ENCODE peak calls at places on chromosomes 16 and 17, in nine cellular contexts. O is uterus; A is ascending aorta; R is naive thymus-derived CD4-positive, alpha-beta T cell; I is hepatocyte; D is heart right ventricle; P is A549; Q is heart left ventricle; W is lung. H is an unnamed sample. For H3K9me3 and H3K4me1, the result is how much of the 10 kb centered on the place peaks cover.

GRCh38 chr16:21159281-21159951 is 942 bp downstream of the LDAF1 start:
- DNase-seq in Q (peak), R (peak), P (no peak), A (no peak), O (peak), D (peak), I (peak), W (peak), H (peak)

GRCh38 chr16:50884066-50884860 is 142.4 kb downstream of the CYLD start:
- DNase-seq in R (no peak), W (peak), Q (no peak), A (no peak), I (no peak), O (no peak), P (no peak), D (no peak), H (no peak)

GRCh38 chr17:66580601-66581385 is 254.1 kb upstream of the CACNG5 start:
- DNase-seq in P (no peak), A (no peak), I (peak), Q (peak), O (peak), W (peak), R (no peak), D (peak), H (peak)

GRCh38 chr17:73424571-73424970 is 112.8 kb upstream of the CDC42EP4 start:
- DNase-seq in W (no peak), D (no peak), Q (no peak), O (no peak), A (no peak), P (no peak), I (no peak), R (no peak), H (no peak)

GRCh38 chr17:8153550-8153956 is 1.3 kb upstream of the PER1 start:
- DNase-seq in W (peak), D (peak), A (peak), P (peak), Q (peak), R (peak), O (peak), I (peak), H (peak)

GRCh38 chr16:23395732-23396131 is 57.3 kb downstream of the COG7 start:
- DNase-seq in Q (no peak), A (no peak), R (no peak), D (no peak), W (no peak), P (no peak), O (no peak), I (no peak), H (no peak)

GRCh38 chr16:68289621-68290329 is 21.0 kb downstream of the SLC7A6OS start:
- DNase-seq in O (no peak), D (no peak), Q (no peak), A (no peak), P (no peak), I (no peak), W (no peak), R (no peak), H (no peak)

GRCh38 chr16:69741951-69742904 is 12.5 kb downstream of the NOB1 start:
- DNase-seq in I (peak), R (no peak), W (peak), D (peak), P (no peak), Q (peak), A (no peak), O (peak), H (peak)

GRCh38 chr16:29816694-29817441 is 916 bp downstream of the PAGR1 start:
- DNase-seq in D (peak), Q (peak), A (no peak), O (peak), W (no peak), R (peak), P (peak), I (peak), H (peak)

GRCh38 chr17:42518755-42519545 is 17.1 kb upstream of the NAGLU start:
- DNase-seq in A (no peak), I (peak), O (peak), W (no peak), D (peak), P (no peak), Q (peak), R (no peak), H (peak)

GRCh38 chr17:557371-557770 is 157.3 kb downstream of the VPS53 start:
- DNase-seq in W (no peak), D (no peak), I (no peak), Q (no peak), O (no peak), R (no peak), A (no peak), P (no peak), H (peak)

GRCh38 chr17:61338000-61338864 is 61.4 kb upstream of the TBX2 start:
- DNase-seq in I (peak), R (no peak), A (no peak), W (no peak), Q (peak), O (no peak), P (peak), D (peak), H (peak)

GRCh38 chr17:72126575-72127486 is 6.0 kb downstream of the SOX9 start:
- DNase-seq in R (no peak), O (no peak), P (peak), A (no peak), D (no peak), I (peak), W (no peak), Q (no peak), H (peak)

GRCh38 chr16:35176449-35176848 is 1717.0 kb downstream of the TP53TG3F start:
- DNase-seq in D (peak), Q (peak), A (no peak), R (no peak), I (no peak), O (no peak), P (no peak), W (no peak), H (no peak)

GRCh38 chr16:28218109-28218508 is 6.3 kb upstream of the XPO6 start:
- DNase-seq in P (no peak), W (no peak), A (no peak), I (peak), R (peak), D (no peak), Q (no peak), O (no peak), H (peak)

DNA sequence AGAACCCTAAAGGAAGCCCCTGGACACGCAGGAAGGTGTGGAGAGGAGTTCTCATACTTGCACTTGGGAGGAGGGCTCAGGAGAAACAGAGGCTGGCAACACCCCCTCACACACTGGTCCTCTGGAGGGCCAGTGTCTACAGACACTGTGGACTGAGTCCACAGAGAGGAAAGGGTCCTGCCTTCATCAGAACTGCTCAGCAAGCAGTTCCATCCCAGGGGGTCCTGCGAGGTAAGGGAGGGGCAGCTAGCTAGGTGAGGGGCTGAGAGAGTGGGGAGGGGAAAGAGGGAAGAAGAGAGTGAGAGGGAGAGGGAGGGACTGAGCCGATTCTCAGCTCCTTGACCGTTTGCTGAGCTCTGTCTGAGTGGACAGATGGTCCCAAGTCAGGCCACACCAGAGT is 17.7 kb upstream of the MEOX1 start:
- DNase-seq in D (no peak), O (no peak), P (no peak), I (no peak), W (no peak), Q (no peak), R (no peak), A (no peak), H (no peak)
- H3K9me3 ChIP-seq in D (under half), O (under half), P (under half), I (under half), W (under half), Q (under half), R (under half), A (under half), H (under half)

GRCh38 chr16:79602615-79603014 is 2.1 kb upstream of the MAF start:
- DNase-seq in Q (no peak), W (no peak), A (no peak), P (no peak), D (no peak), O (no peak), I (peak), R (no peak), H (no peak)

GRCh38 chr16:79607587-79607986 is 7.0 kb upstream of the MAF start:
- DNase-seq in R (no peak), P (no peak), W (no peak), I (peak), Q (no peak), O (peak), D (no peak), A (no peak), H (peak)

GRCh38 chr16:79609861-79610260 is 9.3 kb upstream of the MAF start:
- DNase-seq in Q (no peak), R (no peak), A (no peak), W (no peak), O (no peak), D (no peak), P (no peak), I (no peak), H (no peak)

GRCh38 chr16:79608976-79609375 is 8.4 kb upstream of the MAF start:
- DNase-seq in D (no peak), R (no peak), O (no peak), P (no peak), I (no peak), W (no peak), A (no peak), Q (no peak), H (no peak)

GRCh38 chr16:79605999-79606398 is 5.5 kb upstream of the MAF start:
- DNase-seq in O (peak), W (no peak), D (no peak), A (no peak), P (peak), Q (no peak), R (no peak), I (peak), H (no peak)
- H3K4me1 ChIP-seq in O (under half), W (under half), D (under half), A (under half), P (under half), Q (under half), R (under half), I (under half), H (under half)

GRCh38 chr17:70483624-70484023 is 314.3 kb downstream of the KCNJ2 start:
- DNase-seq in I (no peak), R (no peak), W (no peak), D (no peak), A (no peak), P (no peak), O (no peak), Q (no peak), H (no peak)
- H3K9me3 ChIP-seq in I (under half), R (under half), W (under half), D (under half), A (under half), P (under half), O (under half), Q (under half), H (under half)

DNA sequence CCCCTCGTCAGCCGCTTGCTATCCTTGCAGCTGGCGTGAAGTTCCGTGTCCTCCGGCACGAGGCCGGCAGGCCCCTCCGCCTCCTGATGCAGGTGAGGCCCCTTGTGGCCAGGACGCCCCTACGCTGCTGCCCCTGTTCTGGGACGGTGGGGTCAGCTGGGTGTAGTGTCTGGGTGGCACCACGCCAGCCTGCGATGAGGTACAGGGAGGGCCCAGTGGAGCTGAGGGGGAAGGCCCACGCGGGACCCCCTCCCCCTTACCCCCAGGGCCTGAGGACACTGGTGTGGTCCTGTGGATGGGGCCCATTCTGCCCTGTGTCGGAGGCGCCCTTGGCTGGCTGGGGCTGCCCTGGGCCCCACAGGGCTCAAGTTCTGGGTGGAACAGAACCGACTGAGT is 7.7 kb upstream of the RAB40C start:
- DNase-seq in O (no peak), W (no peak), D (peak), A (no peak), Q (no peak), R (no peak), P (no peak), I (no peak), H (no peak)
- H3K4me1 ChIP-seq in O (under half), W (under half), D (under half), A (under half), Q (under half), R (under half), P (under half), I (under half), H (under half)

DNA sequence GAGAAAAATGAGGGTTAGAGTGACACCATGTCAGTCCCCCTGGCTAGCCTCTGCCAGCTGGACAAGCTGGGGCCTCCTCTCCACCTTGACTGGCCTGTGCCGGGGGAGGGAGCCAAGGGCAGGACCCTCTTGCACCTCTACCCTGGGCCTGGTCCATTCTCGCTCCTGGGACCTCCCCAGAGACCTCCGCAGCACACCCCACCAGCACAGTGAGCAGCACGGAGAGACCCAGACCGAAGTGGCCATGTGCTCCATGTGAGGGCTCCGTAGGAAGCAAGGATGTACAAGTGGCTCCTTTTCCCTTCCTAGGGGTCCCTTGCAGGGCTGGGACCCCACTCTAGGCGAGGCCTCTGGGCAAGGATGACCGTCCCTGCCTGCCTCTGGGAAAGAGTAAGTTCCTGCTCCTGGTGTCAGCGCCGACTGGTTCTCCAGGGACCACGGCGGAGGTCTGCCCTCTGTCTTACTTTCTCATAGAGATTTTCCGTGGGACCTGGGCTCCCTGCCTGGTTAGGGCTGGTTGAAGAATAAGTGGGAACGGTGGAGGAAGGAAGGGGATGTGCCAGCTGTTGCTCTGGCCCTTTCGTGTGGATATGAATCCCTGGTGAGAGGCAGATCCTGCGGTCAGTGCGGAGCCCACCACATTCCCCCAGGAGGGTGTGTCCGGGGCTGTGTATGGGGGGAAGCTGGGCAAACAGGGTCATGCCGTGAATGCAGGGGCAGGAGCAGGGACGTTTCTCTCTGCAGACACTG is 124.2 kb downstream of the METRNL start:
- DNase-seq in R (no peak), O (peak), A (peak), P (no peak), D (peak), Q (peak), W (no peak), I (no peak), H (no peak)
- H3K9me3 ChIP-seq in R (under half), O (under half), A (under half), P (under half), D (under half), Q (under half), W (under half), I (under half), H (under half)

GRCh38 chr17:65039349-65039988 is 17.1 kb downstream of the GNA13 start:
- DNase-seq in R (peak), I (no peak), O (no peak), A (no peak), W (no peak), P (no peak), D (no peak), Q (no peak), H (no peak)
- H3K4me1 ChIP-seq in R (half or more), I (under half), O (under half), A (under half), W (under half), P (under half), D (under half), Q (half or more), H (under half)

GRCh38 chr17:76009969-76010661 is 9.5 kb downstream of the CDK3 start:
- DNase-seq in I (no peak), W (no peak), O (no peak), P (no peak), R (no peak), A (no peak), Q (no peak), D (no peak), H (no peak)
- H3K9me3 ChIP-seq in I (under half), W (under half), O (under half), P (under half), R (under half), A (under half), Q (under half), D (under half), H (under half)

DNA sequence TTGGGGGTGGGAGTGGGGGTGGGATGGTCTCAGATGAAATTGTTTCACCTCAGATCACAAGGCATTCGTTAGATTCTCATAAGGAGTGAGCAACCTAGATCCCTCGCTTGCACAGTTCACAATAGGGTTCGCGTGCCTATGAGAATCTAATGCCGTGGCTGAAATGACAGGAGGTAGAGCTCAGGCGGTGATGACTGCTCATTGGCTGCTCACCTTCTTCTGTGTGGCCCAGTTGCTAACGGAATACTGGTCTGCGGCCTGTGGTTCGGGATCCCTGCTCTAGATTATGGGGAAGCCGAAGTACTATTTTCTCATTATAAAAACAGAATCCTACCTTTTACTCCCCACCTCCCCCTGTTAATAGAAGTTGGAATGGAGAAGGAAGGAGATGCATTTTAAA is 18.9 kb downstream of the CLTC start:
- DNase-seq in R (no peak), A (no peak), P (no peak), Q (no peak), I (no peak), O (no peak), W (no peak), D (no peak), H (no peak)
- H3K4me1 ChIP-seq in R (under half), A (under half), P (half or more), Q (half or more), I (under half), O (under half), W (under half), D (under half), H (under half)

GRCh38 chr17:17423656-17424055 is 53.1 kb upstream of the MED9 start:
- DNase-seq in I (no peak), P (no peak), A (no peak), D (no peak), Q (no peak), O (no peak), W (no peak), R (no peak), H (no peak)

GRCh38 chr17:17424552-17424951 is 52.2 kb upstream of the MED9 start:
- DNase-seq in R (no peak), A (no peak), O (no peak), I (no peak), W (no peak), P (no peak), D (no peak), Q (no peak), H (no peak)

GRCh38 chr17:17426184-17426583 is 50.6 kb upstream of the MED9 start:
- DNase-seq in I (no peak), R (no peak), A (no peak), Q (no peak), O (no peak), D (no peak), W (no peak), P (no peak), H (no peak)

GRCh38 chr17:17425005-17425404 is 51.8 kb upstream of the MED9 start:
- DNase-seq in D (no peak), A (no peak), W (no peak), O (no peak), I (no peak), Q (no peak), P (no peak), R (no peak), H (no peak)

DNA sequence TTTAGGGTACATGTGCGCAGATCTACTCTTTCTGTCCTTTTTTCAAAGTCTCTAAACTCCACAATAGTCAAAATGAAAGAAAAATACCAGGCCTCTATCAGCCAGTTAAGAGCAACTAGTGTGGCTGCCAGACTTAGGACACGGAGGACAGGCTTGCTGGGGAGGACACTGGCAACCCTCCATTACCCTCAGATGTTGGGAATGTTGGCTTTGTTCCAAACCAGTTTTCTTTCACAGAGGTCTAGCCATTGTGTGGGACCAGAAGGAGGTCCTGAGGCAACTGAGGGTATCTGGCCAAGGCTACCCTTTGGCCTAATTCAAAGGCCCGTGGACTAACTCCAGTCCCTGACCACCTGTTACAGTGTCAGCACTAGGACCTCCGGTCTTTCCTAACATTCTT is 51.2 kb upstream of the MED9 start:
- DNase-seq in D (no peak), I (no peak), A (no peak), W (no peak), Q (peak), R (no peak), P (no peak), O (no peak), H (no peak)
- H3K9me3 ChIP-seq in D (under half), I (under half), A (under half), W (under half), Q (under half), R (under half), P (under half), O (under half), H (under half)